ENCODE peak calls at places on chromosome 5, in nine cellular contexts. One of them, this sample, is unnamed.

GRCh38 chr5:178483620-178484019 is 106.6 kb downstream of the COL23A1 start:
- DNase-seq in transverse colon: peak; percentile 30
- DNase-seq in fibroblast of lung: no peak
- DNase-seq in lung: peak; percentile 41
- DNase-seq in uterus: no peak
- DNase-seq in MM.1S: peak; percentile 26
- DNase-seq in cardiac muscle cell: no peak
- DNase-seq in NT2/D1: no peak
- DNase-seq in HepG2: no peak
- DNase-seq in this sample: no peak

GRCh38 chr5:132203464-132203818 is 24.2 kb downstream of the P4HA2 start:
- DNase-seq in cardiac muscle cell: no peak
- DNase-seq in transverse colon: no peak
- DNase-seq in lung: no peak
- DNase-seq in NT2/D1: no peak
- DNase-seq in HepG2: no peak
- DNase-seq in fibroblast of lung: no peak
- DNase-seq in uterus: no peak
- DNase-seq in MM.1S: no peak
- DNase-seq in this sample: no peak

GRCh38 chr5:69032009-69032408 is 61.8 kb upstream of the SLC30A5 start:
- DNase-seq in fibroblast of lung: no peak
- DNase-seq in cardiac muscle cell: no peak
- DNase-seq in NT2/D1: no peak
- DNase-seq in uterus: no peak
- DNase-seq in HepG2: no peak
- DNase-seq in MM.1S: no peak
- DNase-seq in transverse colon: no peak
- DNase-seq in lung: no peak
- DNase-seq in this sample: peak; percentile 39

GRCh38 chr5:134059758-134060495 is 54.6 kb upstream of the TCF7 start:
- DNase-seq in transverse colon: no peak
- DNase-seq in uterus: no peak
- DNase-seq in fibroblast of lung: no peak
- DNase-seq in NT2/D1: no peak
- DNase-seq in lung: no peak
- DNase-seq in cardiac muscle cell: no peak
- DNase-seq in MM.1S: no peak
- DNase-seq in HepG2: no peak
- DNase-seq in this sample: no peak

GRCh38 chr5:133686566-133686965 is 74.2 kb upstream of the FSTL4 start:
- DNase-seq in cardiac muscle cell: no peak
- DNase-seq in transverse colon: no peak
- DNase-seq in NT2/D1: no peak
- DNase-seq in lung: no peak
- DNase-seq in fibroblast of lung: no peak
- DNase-seq in HepG2: no peak
- DNase-seq in MM.1S: no peak
- DNase-seq in uterus: no peak
- DNase-seq in this sample: no peak

GRCh38 chr5:141664733-141665461 is 13.7 kb upstream of the FCHSD1 start:
- DNase-seq in transverse colon: peak; percentile 86
- DNase-seq in fibroblast of lung: peak; percentile 67
- DNase-seq in uterus: peak; percentile 69
- DNase-seq in MM.1S: peak; percentile 55
- DNase-seq in NT2/D1: no peak
- DNase-seq in lung: peak; percentile 83
- DNase-seq in HepG2: peak; percentile 56
- DNase-seq in cardiac muscle cell: peak; percentile 74
- DNase-seq in this sample: no peak

GRCh38 chr5:77852068-77852513 is 76.0 kb upstream of the TBCA start:
- DNase-seq in fibroblast of lung: peak; percentile 14
- DNase-seq in lung: no peak
- DNase-seq in MM.1S: no peak
- DNase-seq in transverse colon: no peak
- DNase-seq in NT2/D1: no peak
- DNase-seq in HepG2: no peak
- DNase-seq in uterus: no peak
- DNase-seq in cardiac muscle cell: no peak
- DNase-seq in this sample: peak; percentile 57

GRCh38 chr5:32027717-32028321 is 146.3 kb downstream of the GOLPH3 start:
- DNase-seq in uterus: peak; percentile 86
- DNase-seq in lung: peak; percentile 71
- DNase-seq in MM.1S: no peak
- DNase-seq in fibroblast of lung: peak; percentile 99
- DNase-seq in transverse colon: peak; percentile 35
- DNase-seq in HepG2: peak; percentile 39
- DNase-seq in NT2/D1: peak; percentile 49
- DNase-seq in cardiac muscle cell: peak; percentile 36
- DNase-seq in this sample: no peak

GRCh38 chr5:28374492-28374934 is 1336.1 kb upstream of the CDH9 start:
- DNase-seq in NT2/D1: no peak
- DNase-seq in transverse colon: no peak
- DNase-seq in MM.1S: no peak
- DNase-seq in HepG2: no peak
- DNase-seq in cardiac muscle cell: peak; percentile 79
- DNase-seq in lung: peak; percentile 93
- DNase-seq in fibroblast of lung: no peak
- DNase-seq in uterus: no peak
- DNase-seq in this sample: no peak

GRCh38 chr5:127068771-127069330 is 4.5 kb downstream of the C5orf63 start:
- DNase-seq in MM.1S: no peak
- DNase-seq in fibroblast of lung: peak; percentile 65
- DNase-seq in transverse colon: no peak
- DNase-seq in HepG2: no peak
- DNase-seq in lung: no peak
- DNase-seq in NT2/D1: no peak
- DNase-seq in cardiac muscle cell: no peak
- DNase-seq in uterus: no peak
- DNase-seq in this sample: peak; percentile 19

GRCh38 chr5:77893225-77893860 is 117.2 kb upstream of the TBCA start:
- DNase-seq in MM.1S: no peak
- DNase-seq in HepG2: peak; percentile 27
- DNase-seq in NT2/D1: no peak
- DNase-seq in lung: no peak
- DNase-seq in uterus: no peak
- DNase-seq in fibroblast of lung: peak; percentile 96
- DNase-seq in transverse colon: no peak
- DNase-seq in cardiac muscle cell: no peak
- DNase-seq in this sample: no peak

GRCh38 chr5:92653730-92654461 is 927.1 kb downstream of the NR2F1-AS1 start:
- DNase-seq in MM.1S: no peak
- DNase-seq in cardiac muscle cell: no peak
- DNase-seq in lung: no peak
- DNase-seq in NT2/D1: no peak
- DNase-seq in fibroblast of lung: no peak
- DNase-seq in transverse colon: no peak
- DNase-seq in HepG2: no peak
- DNase-seq in uterus: no peak
- DNase-seq in this sample: no peak
- H3K4me3 ChIP-seq in MM.1S: no peak overlapping the region
- H3K4me3 ChIP-seq in cardiac muscle cell: no peak overlapping the region
- H3K4me3 ChIP-seq in lung: no peak overlapping the region
- H3K4me3 ChIP-seq in NT2/D1: no peak overlapping the region
- H3K4me3 ChIP-seq in fibroblast of lung: no peak overlapping the region
- H3K4me3 ChIP-seq in transverse colon: no peak overlapping the region
- H3K4me3 ChIP-seq in HepG2: no peak overlapping the region
- H3K4me3 ChIP-seq in uterus: no peak overlapping the region
- H3K4me3 ChIP-seq in this sample: no peak overlapping the region

DNA sequence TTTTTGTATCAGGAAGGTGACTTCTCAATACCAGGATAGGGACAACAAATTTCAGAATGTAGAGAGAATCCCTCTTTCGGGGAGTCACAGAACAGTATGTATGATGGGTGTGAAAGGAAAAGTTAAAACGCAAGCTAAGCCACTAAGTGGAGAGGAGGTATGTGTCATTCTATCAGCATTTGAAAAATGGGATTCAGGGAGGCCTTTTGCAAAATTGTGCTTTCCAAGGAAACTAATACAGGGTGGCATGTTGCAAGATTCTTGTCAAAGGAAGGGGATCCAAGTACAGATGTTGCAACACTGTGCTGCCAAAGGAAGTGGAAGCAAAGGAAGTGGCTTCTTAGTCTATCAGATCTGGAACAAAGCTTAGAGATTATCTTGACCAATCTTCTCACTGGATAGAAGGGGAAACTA is 12.6 kb upstream of the TNIP1 start:
- DNase-seq in transverse colon: no peak
- DNase-seq in cardiac muscle cell: no peak
- DNase-seq in HepG2: no peak
- DNase-seq in NT2/D1: no peak
- DNase-seq in MM.1S: peak; percentile 34
- DNase-seq in uterus: peak; percentile 60
- DNase-seq in fibroblast of lung: peak; percentile 96
- DNase-seq in lung: peak; percentile 56
- DNase-seq in this sample: no peak
- H3K4me1 ChIP-seq in transverse colon: peaks cover 42% of the 10 kb centered on the region
- H3K4me1 ChIP-seq in cardiac muscle cell: peaks cover 15% of the 10 kb centered on the region
- H3K4me1 ChIP-seq in HepG2: peaks cover 49% of the 10 kb centered on the region
- H3K4me1 ChIP-seq in NT2/D1: peaks cover 15% of the 10 kb centered on the region
- H3K4me1 ChIP-seq in MM.1S: peaks cover 42% of the 10 kb centered on the region
- H3K4me1 ChIP-seq in uterus: peaks cover 18% of the 10 kb centered on the region
- H3K4me1 ChIP-seq in fibroblast of lung: peaks cover 32% of the 10 kb centered on the region
- H3K4me1 ChIP-seq in lung: peaks cover 34% of the 10 kb centered on the region
- H3K4me1 ChIP-seq in this sample: peaks cover 41% of the 10 kb centered on the region

GRCh38 chr5:91642592-91642991 is 259.5 kb upstream of the ARRDC3 start:
- DNase-seq in MM.1S: no peak
- DNase-seq in uterus: no peak
- DNase-seq in NT2/D1: no peak
- DNase-seq in fibroblast of lung: no peak
- DNase-seq in cardiac muscle cell: no peak
- DNase-seq in lung: no peak
- DNase-seq in transverse colon: no peak
- DNase-seq in HepG2: no peak
- DNase-seq in this sample: no peak

GRCh38 chr5:91638010-91638409 is 254.9 kb upstream of the ARRDC3 start:
- DNase-seq in fibroblast of lung: no peak
- DNase-seq in uterus: no peak
- DNase-seq in cardiac muscle cell: no peak
- DNase-seq in transverse colon: no peak
- DNase-seq in NT2/D1: no peak
- DNase-seq in HepG2: no peak
- DNase-seq in MM.1S: no peak
- DNase-seq in lung: no peak
- DNase-seq in this sample: no peak

GRCh38 chr5:91641730-91642350 is 258.7 kb upstream of the ARRDC3 start:
- DNase-seq in HepG2: peak; percentile 31
- DNase-seq in fibroblast of lung: peak; percentile 76
- DNase-seq in uterus: no peak
- DNase-seq in MM.1S: peak; percentile 51
- DNase-seq in NT2/D1: no peak
- DNase-seq in cardiac muscle cell: peak; percentile 48
- DNase-seq in lung: no peak
- DNase-seq in transverse colon: no peak
- DNase-seq in this sample: no peak

GRCh38 chr5:91636351-91636750 is 253.2 kb upstream of the ARRDC3 start:
- DNase-seq in MM.1S: no peak
- DNase-seq in NT2/D1: no peak
- DNase-seq in HepG2: no peak
- DNase-seq in fibroblast of lung: no peak
- DNase-seq in transverse colon: no peak
- DNase-seq in lung: no peak
- DNase-seq in uterus: no peak
- DNase-seq in cardiac muscle cell: peak; percentile 17
- DNase-seq in this sample: no peak

GRCh38 chr5:91639744-91640143 is 256.6 kb upstream of the ARRDC3 start:
- DNase-seq in uterus: no peak
- DNase-seq in transverse colon: no peak
- DNase-seq in cardiac muscle cell: no peak
- DNase-seq in MM.1S: no peak
- DNase-seq in NT2/D1: no peak
- DNase-seq in HepG2: no peak
- DNase-seq in fibroblast of lung: no peak
- DNase-seq in lung: no peak
- DNase-seq in this sample: no peak
- H3K4me3 ChIP-seq in uterus: no peak overlapping the region
- H3K4me3 ChIP-seq in transverse colon: no peak overlapping the region
- H3K4me3 ChIP-seq in cardiac muscle cell: no peak overlapping the region
- H3K4me3 ChIP-seq in MM.1S: no peak overlapping the region
- H3K4me3 ChIP-seq in NT2/D1: no peak overlapping the region
- H3K4me3 ChIP-seq in HepG2: no peak overlapping the region
- H3K4me3 ChIP-seq in fibroblast of lung: no peak overlapping the region
- H3K4me3 ChIP-seq in lung: no peak overlapping the region
- H3K4me3 ChIP-seq in this sample: no peak overlapping the region

GRCh38 chr5:149414405-149415244 is 35.5 kb upstream of the IL17B start:
- DNase-seq in lung: no peak
- DNase-seq in MM.1S: no peak
- DNase-seq in HepG2: no peak
- DNase-seq in uterus: peak; percentile 68
- DNase-seq in NT2/D1: no peak
- DNase-seq in fibroblast of lung: peak; percentile 62
- DNase-seq in transverse colon: no peak
- DNase-seq in cardiac muscle cell: no peak
- DNase-seq in this sample: no peak

GRCh38 chr5:149415245-149415967 is 36.3 kb upstream of the IL17B start:
- DNase-seq in cardiac muscle cell: no peak
- DNase-seq in fibroblast of lung: no peak
- DNase-seq in NT2/D1: no peak
- DNase-seq in lung: no peak
- DNase-seq in transverse colon: no peak
- DNase-seq in MM.1S: no peak
- DNase-seq in uterus: no peak
- DNase-seq in HepG2: no peak
- DNase-seq in this sample: no peak

GRCh38 chr5:149411738-149412519 is 32.8 kb upstream of the IL17B start:
- DNase-seq in cardiac muscle cell: no peak
- DNase-seq in MM.1S: no peak
- DNase-seq in HepG2: no peak
- DNase-seq in NT2/D1: no peak
- DNase-seq in fibroblast of lung: no peak
- DNase-seq in transverse colon: no peak
- DNase-seq in lung: no peak
- DNase-seq in uterus: no peak
- DNase-seq in this sample: no peak

GRCh38 chr5:149412783-149413476 is 33.8 kb upstream of the IL17B start:
- DNase-seq in transverse colon: no peak
- DNase-seq in cardiac muscle cell: no peak
- DNase-seq in uterus: peak; percentile 54
- DNase-seq in fibroblast of lung: no peak
- DNase-seq in HepG2: no peak
- DNase-seq in lung: no peak
- DNase-seq in NT2/D1: no peak
- DNase-seq in MM.1S: no peak
- DNase-seq in this sample: no peak

DNA sequence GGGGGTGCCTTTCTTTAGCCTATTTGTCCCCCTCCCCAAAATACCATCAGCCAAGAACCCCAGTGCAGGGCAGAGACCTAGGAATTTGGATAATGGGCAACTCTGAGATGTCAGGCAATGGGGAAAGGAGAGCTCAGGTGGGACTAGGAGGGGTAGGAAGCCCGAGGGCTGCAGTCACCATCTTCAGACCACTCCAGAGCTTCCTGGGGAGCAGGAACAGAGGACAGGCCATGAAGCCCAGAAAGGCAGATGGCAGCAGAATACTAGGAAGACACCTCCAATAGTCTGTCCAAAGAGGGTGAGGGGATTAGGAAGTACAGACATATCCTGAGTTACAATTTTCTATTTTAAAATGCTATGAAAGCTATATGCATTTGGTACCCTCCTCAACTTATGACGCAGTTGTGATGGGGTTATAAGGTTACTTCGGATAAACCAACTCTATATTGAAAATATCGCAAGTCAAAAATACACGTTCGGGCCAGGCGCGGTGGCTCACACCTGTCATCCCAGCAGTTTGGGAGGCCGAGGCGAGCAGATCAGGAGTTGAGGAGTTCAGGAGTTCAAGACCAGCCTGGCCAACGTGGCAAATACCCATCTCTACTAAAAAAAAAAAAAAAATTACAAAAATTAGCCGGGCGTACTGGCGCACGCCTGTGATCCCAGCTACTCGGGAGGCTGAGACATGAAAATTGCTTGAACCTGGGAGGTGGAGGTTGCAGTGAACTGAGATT is 34.6 kb upstream of the IL17B start:
- DNase-seq in transverse colon: no peak
- DNase-seq in uterus: no peak
- DNase-seq in lung: no peak
- DNase-seq in MM.1S: no peak
- DNase-seq in HepG2: no peak
- DNase-seq in fibroblast of lung: no peak
- DNase-seq in NT2/D1: no peak
- DNase-seq in cardiac muscle cell: no peak
- DNase-seq in this sample: no peak
- H3K4me1 ChIP-seq in transverse colon: peaks cover 9% of the 10 kb centered on the region
- H3K4me1 ChIP-seq in uterus: peaks cover 5% of the 10 kb centered on the region
- H3K4me1 ChIP-seq in lung: peaks cover 12% of the 10 kb centered on the region
- H3K4me1 ChIP-seq in MM.1S: no peaks in the 10 kb centered on the region
- H3K4me1 ChIP-seq in HepG2: peaks cover 73% of the 10 kb centered on the region
- H3K4me1 ChIP-seq in fibroblast of lung: peaks cover 60% of the 10 kb centered on the region
- H3K4me1 ChIP-seq in NT2/D1: peaks cover 3% of the 10 kb centered on the region
- H3K4me1 ChIP-seq in cardiac muscle cell: peaks cover 68% of the 10 kb centered on the region
- H3K4me1 ChIP-seq in this sample: peaks cover 62% of the 10 kb centered on the region